ENCODE peak calls at places on chromosomes 3 and 15, in four cellular contexts. One of them, this sample, is unnamed.

GRCh38 chr3:149382091-149382467 is 4.6 kb upstream of the TM4SF1 start:
- DNase-seq in HCT116: no peak
- DNase-seq in CD8-positive, alpha-beta T cell: no peak
- DNase-seq in neural progenitor cell: no peak
- DNase-seq in this sample: no peak

GRCh38 chr3:125059488-125060245 is 3.9 kb upstream of the HEG1 start:
- DNase-seq in HCT116: no peak
- DNase-seq in CD8-positive, alpha-beta T cell: no peak
- DNase-seq in neural progenitor cell: no peak
- DNase-seq in this sample: no peak

GRCh38 chr3:196268270-196269163 is 19.0 kb downstream of the PCYT1A start:
- DNase-seq in CD8-positive, alpha-beta T cell: no peak
- DNase-seq in HCT116: no peak
- DNase-seq in neural progenitor cell: no peak
- DNase-seq in this sample: no peak

GRCh38 chr3:15007681-15008141 is 57.4 kb downstream of the MRPS25 start:
- DNase-seq in HCT116: no peak
- DNase-seq in neural progenitor cell: no peak
- DNase-seq in CD8-positive, alpha-beta T cell: no peak
- DNase-seq in this sample: no peak

GRCh38 chr3:132432639-132433038 is 15.3 kb downstream of the DNAJC13 start:
- DNase-seq in neural progenitor cell: no peak
- DNase-seq in CD8-positive, alpha-beta T cell: no peak
- DNase-seq in HCT116: peak; percentile 34
- DNase-seq in this sample: peak; percentile 79

GRCh38 chr3:5187920-5188418 is 462 bp downstream of the EDEM1 start:
- DNase-seq in neural progenitor cell: peak; percentile 73
- DNase-seq in CD8-positive, alpha-beta T cell: peak; percentile 45
- DNase-seq in HCT116: no peak
- DNase-seq in this sample: peak; percentile 57

GRCh38 chr3:30306896-30307295 is 299.5 kb upstream of the TGFBR2 start:
- DNase-seq in CD8-positive, alpha-beta T cell: no peak
- DNase-seq in HCT116: no peak
- DNase-seq in neural progenitor cell: no peak
- DNase-seq in this sample: no peak

GRCh38 chr3:127096256-127097008 is 96.5 kb upstream of the PRR23E start:
- DNase-seq in neural progenitor cell: no peak
- DNase-seq in HCT116: no peak
- DNase-seq in CD8-positive, alpha-beta T cell: no peak
- DNase-seq in this sample: no peak

GRCh38 chr15:73716417-73716816 is 32.2 kb downstream of the CD276 start:
- DNase-seq in HCT116: no peak
- DNase-seq in CD8-positive, alpha-beta T cell: no peak
- DNase-seq in neural progenitor cell: no peak
- DNase-seq in this sample: no peak

DNA sequence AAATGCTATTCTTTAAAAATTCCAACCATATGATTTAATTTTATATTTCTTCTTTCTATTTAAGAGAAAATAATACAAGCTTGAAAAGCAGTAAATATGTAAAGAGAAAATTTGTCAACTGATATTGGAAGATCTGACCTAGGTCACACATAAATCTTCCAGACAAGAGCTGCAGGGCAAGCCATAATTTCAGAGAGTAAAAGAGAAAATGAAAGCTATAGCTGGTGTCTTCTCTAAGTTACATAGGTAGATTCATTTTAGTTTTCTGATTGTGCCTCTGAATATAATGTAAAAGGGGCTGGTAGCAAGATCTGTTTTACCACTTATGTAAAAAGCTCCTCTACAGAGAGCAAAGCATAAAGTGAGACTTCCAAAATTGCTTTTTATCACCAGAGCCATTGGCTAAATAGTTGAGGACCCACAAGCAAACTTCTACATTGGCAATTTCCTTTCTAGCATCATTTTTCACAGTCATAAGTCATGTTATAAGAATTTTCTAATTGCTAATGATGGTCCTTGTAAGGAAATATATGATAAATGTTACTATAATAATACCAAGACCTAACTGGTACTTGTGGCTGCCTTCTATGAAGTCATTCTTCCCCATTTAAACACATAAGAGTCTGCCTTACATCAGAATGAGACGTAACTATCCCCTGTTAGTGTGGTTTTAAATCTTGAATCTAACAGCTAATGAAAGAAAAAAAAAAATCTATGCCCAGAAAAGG is 80.8 kb upstream of the SKOR1 start:
- DNase-seq in neural progenitor cell: no peak
- DNase-seq in HCT116: no peak
- DNase-seq in CD8-positive, alpha-beta T cell: no peak
- DNase-seq in this sample: no peak
- H3K4me1 ChIP-seq in neural progenitor cell: no peaks in the 10 kb centered on the region
- H3K4me1 ChIP-seq in HCT116: no peaks in the 10 kb centered on the region
- H3K4me1 ChIP-seq in CD8-positive, alpha-beta T cell: peaks cover 50% of the 10 kb centered on the region
- H3K4me1 ChIP-seq in this sample: no peaks in the 10 kb centered on the region

DNA sequence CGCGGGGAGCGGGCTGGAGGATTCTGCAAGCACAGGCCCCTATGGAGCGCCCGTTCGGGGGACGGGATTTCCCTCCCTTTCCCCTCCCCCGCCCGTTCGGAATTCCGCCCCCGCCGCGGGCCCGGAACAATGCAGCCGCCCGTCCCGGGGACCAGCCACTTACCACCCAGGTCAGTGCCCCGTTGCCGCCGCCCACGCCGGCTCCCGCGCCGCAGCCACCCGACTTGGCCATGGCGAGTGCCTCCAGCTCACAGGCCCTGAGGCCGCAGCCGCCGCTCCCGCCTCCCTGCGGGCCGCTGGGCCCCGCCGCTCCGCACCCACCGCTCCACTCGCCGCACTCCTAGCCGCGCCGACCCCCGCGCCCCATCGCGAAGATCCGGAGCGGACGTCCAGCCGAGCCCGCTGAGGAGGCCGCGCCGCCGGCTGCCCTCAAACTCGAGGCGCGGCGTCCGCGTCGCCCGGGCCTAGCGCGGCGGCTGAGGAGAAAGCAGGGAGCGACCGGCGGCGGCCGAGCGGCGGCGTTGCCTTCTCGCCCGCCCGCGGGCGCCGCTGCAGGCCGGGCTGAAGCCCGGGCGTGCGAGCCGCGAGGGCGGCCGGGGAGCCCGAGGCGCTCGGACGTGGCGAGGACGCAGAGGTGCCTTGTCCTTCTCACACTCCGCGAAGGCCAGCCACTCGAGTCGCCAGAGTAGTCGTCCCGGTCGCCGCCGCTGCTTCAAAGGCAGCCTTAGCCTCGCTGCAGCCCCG is 469 bp downstream of the TOP2B start:
- DNase-seq in HCT116: peak; percentile 3
- DNase-seq in neural progenitor cell: peak; percentile 81
- DNase-seq in CD8-positive, alpha-beta T cell: peak; percentile 56
- DNase-seq in this sample: peak; percentile 59
- H3K27ac ChIP-seq in HCT116: peak overlapping the region; percentile 92
- H3K27ac ChIP-seq in neural progenitor cell: peak overlapping the region; percentile 95
- H3K27ac ChIP-seq in CD8-positive, alpha-beta T cell: peak overlapping the region; percentile 86
- H3K27ac ChIP-seq in this sample: peak overlapping the region; percentile 99

GRCh38 chr15:58066042-58066867 is 744 bp upstream of the ALDH1A2 start:
- DNase-seq in CD8-positive, alpha-beta T cell: peak; percentile 36
- DNase-seq in HCT116: peak; percentile 21
- DNase-seq in neural progenitor cell: peak; percentile 86
- DNase-seq in this sample: peak; percentile 82
- H3K27me3 ChIP-seq in CD8-positive, alpha-beta T cell: peaks cover 25% of the 10 kb centered on the region
- H3K27me3 ChIP-seq in HCT116: no peaks in the 10 kb centered on the region
- H3K27me3 ChIP-seq in neural progenitor cell: peaks cover 68% of the 10 kb centered on the region
- H3K27me3 ChIP-seq in this sample: peaks cover 67% of the 10 kb centered on the region

GRCh38 chr3:52196977-52197376 is 983 bp upstream of the ALAS1 start:
- DNase-seq in CD8-positive, alpha-beta T cell: no peak
- DNase-seq in neural progenitor cell: no peak
- DNase-seq in HCT116: no peak
- DNase-seq in this sample: no peak
- H3K4me1 ChIP-seq in CD8-positive, alpha-beta T cell: peaks cover 32% of the 10 kb centered on the region
- H3K4me1 ChIP-seq in neural progenitor cell: peaks cover 9% of the 10 kb centered on the region
- H3K4me1 ChIP-seq in HCT116: peaks cover 9% of the 10 kb centered on the region
- H3K4me1 ChIP-seq in this sample: peaks cover 6% of the 10 kb centered on the region

GRCh38 chr3:172543419-172543818 is 20.2 kb upstream of the TNFSF10 start:
- DNase-seq in HCT116: no peak
- DNase-seq in CD8-positive, alpha-beta T cell: no peak
- DNase-seq in neural progenitor cell: no peak
- DNase-seq in this sample: no peak
- H3K27ac ChIP-seq in HCT116: no peak overlapping the region
- H3K27ac ChIP-seq in CD8-positive, alpha-beta T cell: no peak overlapping the region
- H3K27ac ChIP-seq in neural progenitor cell: no peak overlapping the region
- H3K27ac ChIP-seq in this sample: no peak overlapping the region